ENCODE peak calls at places on chromosomes 3 and 15, in six cellular contexts. E is BJ, X is foreskin fibroblast, N is OCI-LY7, M is Calu3, O is AG04450. A is an unnamed sample.

GRCh38 chr15:49696441-49696840 is 75.6 kb downstream of the DTWD1 start:
- DNase-seq in E (no peak), X (no peak), N (no peak), M (no peak), O (no peak), A (no peak)

GRCh38 chr15:66901336-66902100 is 163.9 kb upstream of the SMAD3 start:
- DNase-seq in E (no peak), X (no peak), N (no peak), M (no peak), O (no peak), A (no peak)

GRCh38 chr3:53044371-53045106 is 1.3 kb downstream of the SFMBT1 start:
- DNase-seq in E (no peak), X (no peak), N (peak), M (peak), O (no peak), A (peak)

GRCh38 chr15:40320931-40321371 is 2.5 kb upstream of the INAFM2 start:
- DNase-seq in E (no peak), X (peak), N (peak), M (peak), O (no peak), A (no peak)

GRCh38 chr3:120678331-120678845 is 3.7 kb downstream of the HGD start:
- DNase-seq in E (peak), X (peak), N (peak), M (peak), O (peak), A (peak)

GRCh38 chr3:48572517-48572916 is 8.9 kb upstream of the UCN2 start:
- DNase-seq in E (no peak), X (no peak), N (no peak), M (no peak), O (no peak), A (no peak)

GRCh38 chr15:99749386-99749785 is 16.1 kb upstream of the LYSMD4 start:
- DNase-seq in E (no peak), X (no peak), N (no peak), M (no peak), O (no peak), A (no peak)

GRCh38 chr3:12708584-12709192 is 44.8 kb upstream of the RAF1 start:
- DNase-seq in E (peak), X (peak), N (no peak), M (no peak), O (peak), A (peak)

GRCh38 chr15:82051664-82052063 is 5.8 kb upstream of the MEX3B start:
- DNase-seq in E (no peak), X (no peak), N (no peak), M (no peak), O (no peak), A (no peak)

GRCh38 chr3:33467786-33468185 is 27.6 kb upstream of the UBP1 start:
- DNase-seq in E (no peak), X (no peak), N (no peak), M (no peak), O (no peak), A (no peak)

GRCh38 chr15:100335335-100335999 is 6.3 kb downstream of the ADAMTS17 start:
- DNase-seq in E (no peak), X (no peak), N (no peak), M (peak), O (no peak), A (no peak)

GRCh38 chr15:40815042-40815678 is 7.9 kb upstream of the DNAJC17 start:
- DNase-seq in E (no peak), X (no peak), N (no peak), M (no peak), O (no peak), A (no peak)

GRCh38 chr15:68989876-68990754 is 24.4 kb upstream of the NOX5 start:
- DNase-seq in E (no peak), X (no peak), N (no peak), M (no peak), O (no peak), A (no peak)

GRCh38 chr15:26475554-26475953 is 297.3 kb downstream of the GABRB3 start:
- DNase-seq in E (no peak), X (no peak), N (no peak), M (no peak), O (no peak), A (no peak)

GRCh38 chr15:97174886-97175540 is 785.5 kb upstream of the ARRDC4 start:
- DNase-seq in E (no peak), X (no peak), N (no peak), M (no peak), O (no peak), A (no peak)

GRCh38 chr15:75508741-75509532 is 57.4 kb upstream of the SIN3A start:
- DNase-seq in E (peak), X (peak), N (peak), M (peak), O (peak), A (no peak)

GRCh38 chr3:188680189-188680588 is 491.6 kb upstream of the TPRG1 start:
- DNase-seq in E (peak), X (no peak), N (no peak), M (no peak), O (no peak), A (no peak)

GRCh38 chr3:70873686-70874085 is 561.2 kb upstream of the MDFIC2 start:
- DNase-seq in E (no peak), X (no peak), N (no peak), M (no peak), O (no peak), A (no peak)

DNA sequence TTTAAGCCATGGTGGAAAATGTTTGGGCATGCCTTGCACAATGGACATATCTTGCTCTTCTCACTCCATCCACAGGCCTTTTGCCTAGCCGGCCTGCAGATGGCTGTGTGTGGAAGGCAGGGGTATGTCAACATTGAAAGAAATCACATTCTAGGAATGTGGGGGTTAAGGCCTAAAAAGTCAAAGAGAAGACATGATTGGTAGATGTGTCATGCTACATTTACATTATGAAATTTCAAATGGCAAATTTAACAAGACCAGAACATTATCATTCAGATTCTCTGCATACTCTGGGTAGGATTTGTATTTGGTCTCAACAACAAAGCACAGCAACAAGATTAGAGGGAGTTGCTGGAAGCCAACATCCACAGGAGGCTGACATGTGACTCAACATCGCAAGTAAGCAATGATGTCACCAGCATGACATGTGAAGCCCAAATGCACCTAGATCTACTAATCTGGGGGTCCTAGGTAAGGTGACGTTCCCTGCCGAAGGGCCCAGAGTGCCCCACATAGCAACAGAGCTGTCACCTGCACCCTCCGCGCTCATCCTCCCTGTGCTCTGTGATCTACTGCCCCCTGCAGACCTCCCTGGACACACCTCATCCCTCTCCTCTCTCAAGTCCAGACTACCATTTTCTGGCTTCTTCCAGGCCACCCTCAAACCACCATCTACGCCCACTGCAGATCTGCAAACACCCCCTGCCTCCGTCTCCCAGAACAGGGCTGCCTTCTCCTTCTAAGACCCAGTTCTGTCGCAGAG is 39.4 kb downstream of the CLDN18 start:
- DNase-seq in E (peak), X (peak), N (no peak), M (no peak), O (peak), A (peak)
- TF ChIP-seq CTCF in E (no peak), X (no peak), N (peak), M (peak), O (peak), A (no peak)

GRCh38 chr3:13880811-13881156 is 913 bp upstream of the WNT7A start:
- DNase-seq in E (no peak), X (no peak), N (no peak), M (no peak), O (no peak), A (no peak)
- TF ChIP-seq CTCF in E (no peak), X (no peak), N (no peak), M (no peak), O (no peak), A (no peak)

DNA sequence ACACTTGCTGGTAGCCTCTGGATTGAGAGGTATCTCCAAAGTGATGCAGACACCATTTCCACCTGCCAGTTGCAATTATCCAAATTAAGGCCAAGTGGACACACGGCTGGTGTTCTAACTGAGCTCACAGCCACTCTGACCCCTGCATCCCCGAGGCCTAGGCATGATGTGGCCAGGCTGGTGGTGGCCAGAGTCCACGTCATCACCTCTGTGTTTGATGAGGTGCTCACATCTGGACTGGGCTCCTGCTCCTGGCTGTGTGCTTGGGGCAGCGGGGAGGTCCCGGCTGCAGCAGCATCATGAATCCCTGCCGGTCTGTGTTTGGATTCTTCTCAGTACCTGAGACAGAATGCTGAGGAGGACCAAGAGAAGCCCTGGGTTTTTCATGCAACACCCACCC is 4.9 kb downstream of the OXTR start:
- DNase-seq in E (no peak), X (no peak), N (no peak), M (no peak), O (no peak), A (no peak)
- TF ChIP-seq CTCF in E (no peak), X (no peak), N (no peak), M (no peak), O (no peak), A (no peak)

GRCh38 chr3:168087539-168087938 is 8.2 kb downstream of the GOLIM4 start:
- DNase-seq in E (no peak), X (no peak), N (no peak), M (no peak), O (no peak), A (no peak)

GRCh38 chr3:168090306-168091085 is 5.2 kb downstream of the GOLIM4 start:
- DNase-seq in E (peak), X (no peak), N (no peak), M (no peak), O (peak), A (no peak)

GRCh38 chr3:168086541-168087260 is 9.0 kb downstream of the GOLIM4 start:
- DNase-seq in E (no peak), X (no peak), N (no peak), M (no peak), O (no peak), A (no peak)

GRCh38 chr3:168089179-168089771 is 6.4 kb downstream of the GOLIM4 start:
- DNase-seq in E (no peak), X (no peak), N (no peak), M (no peak), O (no peak), A (no peak)

DNA sequence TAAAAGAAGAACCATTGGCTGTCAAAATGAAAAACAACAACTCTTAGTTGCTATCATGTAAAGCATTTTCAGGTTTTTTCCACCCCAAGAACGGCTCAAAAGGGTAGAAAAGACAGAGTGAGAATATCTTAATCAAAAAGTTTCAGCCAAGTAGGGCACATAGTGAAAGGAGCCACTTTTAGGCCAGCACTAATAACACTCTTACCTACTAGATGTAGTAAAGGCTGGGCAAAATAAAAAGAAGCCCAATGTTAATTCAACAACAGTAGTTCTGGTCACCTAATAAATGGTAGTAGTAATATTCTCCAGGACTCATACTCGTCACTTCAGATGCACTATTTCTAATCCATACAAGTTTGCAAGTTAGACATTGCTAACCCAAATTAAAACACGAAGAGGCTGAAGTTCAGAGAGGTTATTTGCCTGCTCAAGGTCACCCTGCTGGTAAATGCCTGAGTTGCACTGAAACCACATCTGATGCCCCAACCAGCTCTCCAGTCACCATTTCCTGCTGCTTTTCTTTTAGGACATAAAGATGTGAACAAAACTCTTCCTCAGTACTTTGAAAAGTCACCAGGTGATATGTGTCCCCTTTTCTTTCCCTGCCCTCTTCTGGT is 7.5 kb downstream of the GOLIM4 start:
- DNase-seq in E (no peak), X (no peak), N (peak), M (peak), O (no peak), A (no peak)
- TF ChIP-seq CTCF in E (peak), X (no peak), N (peak), M (peak), O (peak), A (no peak)

DNA sequence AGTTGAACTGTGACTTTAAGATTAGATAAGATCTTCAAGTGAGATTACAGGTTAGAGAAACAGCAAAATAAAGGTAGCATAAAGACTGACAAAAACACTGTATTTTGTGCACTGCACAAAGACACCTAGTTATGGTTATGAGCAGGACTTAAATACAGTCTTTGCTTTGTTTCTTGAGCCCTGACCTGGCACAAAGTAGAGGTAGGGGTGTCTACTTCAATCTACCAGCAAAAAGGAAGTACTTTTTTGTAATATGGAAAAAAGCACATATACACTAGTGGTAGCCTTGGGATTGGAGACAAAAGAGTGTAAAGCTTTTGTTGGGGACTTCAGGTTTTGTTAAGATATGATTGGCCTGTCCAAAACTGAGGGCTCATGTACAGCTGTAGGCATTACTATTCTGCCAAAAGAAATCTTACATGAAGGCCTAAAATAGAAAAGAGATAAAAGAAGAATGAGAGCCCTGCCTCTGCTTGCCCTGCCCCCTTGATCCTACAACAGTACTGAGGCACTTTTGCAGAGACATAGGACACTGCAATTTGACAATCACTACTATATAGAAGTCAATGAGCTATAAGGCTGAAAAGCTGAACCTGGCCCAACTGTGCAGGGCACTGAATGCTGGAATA is 194.3 kb downstream of the CBLB start:
- DNase-seq in E (no peak), X (no peak), N (no peak), M (no peak), O (no peak), A (no peak)
- TF ChIP-seq CTCF in E (no peak), X (no peak), N (no peak), M (no peak), O (no peak), A (no peak)

A was measured in AG09319.